ENCODE peak calls at places on chromosome 5, in five cellular contexts. One of them, this sample, is unnamed.

GRCh38 chr5:160064441-160064840 is 54.8 kb downstream of the PWWP2A start:
- DNase-seq in stimulated activated CD8-positive, alpha-beta memory T cell treated with anti-CD3 and anti-CD28 coated beads, Interleukin-15, amount 100 ng/mL, for 4 hours: no peak
- DNase-seq in myocyte: peak
- DNase-seq in effector memory CD4-positive, alpha-beta T cell: no peak
- DNase-seq in kidney glomerular epithelial cell: no peak
- DNase-seq in this sample: no peak

GRCh38 chr5:74630387-74631087 is 10.0 kb downstream of the ENC1 start:
- DNase-seq in stimulated activated CD8-positive, alpha-beta memory T cell treated with anti-CD3 and anti-CD28 coated beads, Interleukin-15, amount 100 ng/mL, for 4 hours: no peak
- DNase-seq in myocyte: no peak
- DNase-seq in effector memory CD4-positive, alpha-beta T cell: no peak
- DNase-seq in kidney glomerular epithelial cell: peak
- DNase-seq in this sample: no peak

GRCh38 chr5:142821027-142821732 is 51.0 kb downstream of the ARHGAP26 start:
- DNase-seq in stimulated activated CD8-positive, alpha-beta memory T cell treated with anti-CD3 and anti-CD28 coated beads, Interleukin-15, amount 100 ng/mL, for 4 hours: no peak
- DNase-seq in myocyte: no peak
- DNase-seq in effector memory CD4-positive, alpha-beta T cell: no peak
- DNase-seq in kidney glomerular epithelial cell: no peak
- DNase-seq in this sample: no peak

GRCh38 chr5:133159543-133159942 is 107.7 kb downstream of the HSPA4 start:
- DNase-seq in stimulated activated CD8-positive, alpha-beta memory T cell treated with anti-CD3 and anti-CD28 coated beads, Interleukin-15, amount 100 ng/mL, for 4 hours: no peak
- DNase-seq in myocyte: no peak
- DNase-seq in effector memory CD4-positive, alpha-beta T cell: no peak
- DNase-seq in kidney glomerular epithelial cell: no peak
- DNase-seq in this sample: no peak

GRCh38 chr5:154712518-154713437 is 42.4 kb upstream of the LARP1 start:
- DNase-seq in stimulated activated CD8-positive, alpha-beta memory T cell treated with anti-CD3 and anti-CD28 coated beads, Interleukin-15, amount 100 ng/mL, for 4 hours: no peak
- DNase-seq in myocyte: peak
- DNase-seq in effector memory CD4-positive, alpha-beta T cell: no peak
- DNase-seq in kidney glomerular epithelial cell: no peak
- DNase-seq in this sample: no peak

GRCh38 chr5:141714542-141715303 is 32.7 kb upstream of the ARAP3 start:
- DNase-seq in stimulated activated CD8-positive, alpha-beta memory T cell treated with anti-CD3 and anti-CD28 coated beads, Interleukin-15, amount 100 ng/mL, for 4 hours: no peak
- DNase-seq in myocyte: no peak
- DNase-seq in effector memory CD4-positive, alpha-beta T cell: no peak
- DNase-seq in kidney glomerular epithelial cell: peak
- DNase-seq in this sample: no peak

GRCh38 chr5:14174235-14174636 is 31.1 kb downstream of the TRIO start:
- DNase-seq in stimulated activated CD8-positive, alpha-beta memory T cell treated with anti-CD3 and anti-CD28 coated beads, Interleukin-15, amount 100 ng/mL, for 4 hours: no peak
- DNase-seq in myocyte: peak
- DNase-seq in effector memory CD4-positive, alpha-beta T cell: no peak
- DNase-seq in kidney glomerular epithelial cell: peak
- DNase-seq in this sample: no peak

GRCh38 chr5:142925795-142926194 is 155.6 kb downstream of the ARHGAP26 start:
- DNase-seq in stimulated activated CD8-positive, alpha-beta memory T cell treated with anti-CD3 and anti-CD28 coated beads, Interleukin-15, amount 100 ng/mL, for 4 hours: no peak
- DNase-seq in myocyte: peak
- DNase-seq in effector memory CD4-positive, alpha-beta T cell: no peak
- DNase-seq in kidney glomerular epithelial cell: peak
- DNase-seq in this sample: no peak

GRCh38 chr5:131679911-131680310 is 44.9 kb upstream of the RAPGEF6 start:
- DNase-seq in stimulated activated CD8-positive, alpha-beta memory T cell treated with anti-CD3 and anti-CD28 coated beads, Interleukin-15, amount 100 ng/mL, for 4 hours: no peak
- DNase-seq in myocyte: peak
- DNase-seq in effector memory CD4-positive, alpha-beta T cell: no peak
- DNase-seq in kidney glomerular epithelial cell: no peak
- DNase-seq in this sample: no peak

GRCh38 chr5:638501-639252 is 26.5 kb downstream of the CEP72 start:
- DNase-seq in stimulated activated CD8-positive, alpha-beta memory T cell treated with anti-CD3 and anti-CD28 coated beads, Interleukin-15, amount 100 ng/mL, for 4 hours: no peak
- DNase-seq in myocyte: no peak
- DNase-seq in effector memory CD4-positive, alpha-beta T cell: no peak
- DNase-seq in kidney glomerular epithelial cell: no peak
- DNase-seq in this sample: no peak

GRCh38 chr5:359301-359897 is 37.9 kb downstream of the AHRR start:
- DNase-seq in stimulated activated CD8-positive, alpha-beta memory T cell treated with anti-CD3 and anti-CD28 coated beads, Interleukin-15, amount 100 ng/mL, for 4 hours: no peak
- DNase-seq in myocyte: no peak
- DNase-seq in effector memory CD4-positive, alpha-beta T cell: no peak
- DNase-seq in kidney glomerular epithelial cell: no peak
- DNase-seq in this sample: no peak

GRCh38 chr5:128844354-128844923 is 120.8 kb upstream of the SLC27A6 start:
- DNase-seq in stimulated activated CD8-positive, alpha-beta memory T cell treated with anti-CD3 and anti-CD28 coated beads, Interleukin-15, amount 100 ng/mL, for 4 hours: no peak
- DNase-seq in myocyte: peak
- DNase-seq in effector memory CD4-positive, alpha-beta T cell: no peak
- DNase-seq in kidney glomerular epithelial cell: peak
- DNase-seq in this sample: no peak

GRCh38 chr5:53552561-53552960 is 7.9 kb upstream of the NDUFS4 start:
- DNase-seq in stimulated activated CD8-positive, alpha-beta memory T cell treated with anti-CD3 and anti-CD28 coated beads, Interleukin-15, amount 100 ng/mL, for 4 hours: no peak
- DNase-seq in myocyte: no peak
- DNase-seq in effector memory CD4-positive, alpha-beta T cell: no peak
- DNase-seq in kidney glomerular epithelial cell: no peak
- DNase-seq in this sample: no peak